ENCODE peak calls at places on chromosome 11, in eight cellular contexts. P is HCT116, N is PC-3, D is SK-N-SH, Y is hepatocyte, H is MM.1S, M is GM23248, E is Karpas-422. F is an unnamed sample.

GRCh38 chr11:79506734-79507344 is 66.0 kb upstream of the TENM4 start:
- DNase-seq in P (no peak), N (no peak), D (no peak), Y (no peak), H (no peak), M (no peak), E (no peak), F (no peak)

GRCh38 chr11:114079406-114080072 is 20.0 kb downstream of the ZBTB16 start:
- DNase-seq in P (no peak), N (no peak), D (no peak), Y (no peak), H (no peak), M (peak; percentile 24), E (no peak), F (no peak)

GRCh38 chr11:120601566-120601965 is 90.0 kb downstream of the GRIK4 start:
- DNase-seq in P (no peak), N (peak; percentile 12), D (no peak), Y (no peak), H (no peak), M (peak; percentile 48), E (no peak), F (no peak)

GRCh38 chr11:102357116-102357515 is 10.1 kb downstream of the BIRC2 start:
- DNase-seq in P (no peak), N (no peak), D (no peak), Y (no peak), H (no peak), M (no peak), E (no peak), F (no peak)

GRCh38 chr11:83070878-83071640 is 638 bp downstream of the RAB30 start:
- DNase-seq in P (no peak), N (no peak), D (peak; percentile 39), Y (peak; percentile 49), H (no peak), M (peak; percentile 53), E (peak; percentile 74), F (no peak)

GRCh38 chr11:13680501-13681264 is 12.2 kb downstream of the FAR1 start:
- DNase-seq in P (no peak), N (no peak), D (no peak), Y (no peak), H (no peak), M (peak; percentile 4), E (peak; percentile 57), F (no peak)

GRCh38 chr11:12900496-12900895 is 108.6 kb upstream of the RASSF10 start:
- DNase-seq in P (no peak), N (peak; percentile 89), D (no peak), Y (peak; percentile 54), H (no peak), M (peak; percentile 92), E (no peak), F (peak; percentile 55)

GRCh38 chr11:111443640-111444039 is 64.6 kb upstream of the POU2AF1 start:
- DNase-seq in P (no peak), N (no peak), D (no peak), Y (no peak), H (peak; percentile 46), M (no peak), E (peak; percentile 83), F (no peak)

DNA sequence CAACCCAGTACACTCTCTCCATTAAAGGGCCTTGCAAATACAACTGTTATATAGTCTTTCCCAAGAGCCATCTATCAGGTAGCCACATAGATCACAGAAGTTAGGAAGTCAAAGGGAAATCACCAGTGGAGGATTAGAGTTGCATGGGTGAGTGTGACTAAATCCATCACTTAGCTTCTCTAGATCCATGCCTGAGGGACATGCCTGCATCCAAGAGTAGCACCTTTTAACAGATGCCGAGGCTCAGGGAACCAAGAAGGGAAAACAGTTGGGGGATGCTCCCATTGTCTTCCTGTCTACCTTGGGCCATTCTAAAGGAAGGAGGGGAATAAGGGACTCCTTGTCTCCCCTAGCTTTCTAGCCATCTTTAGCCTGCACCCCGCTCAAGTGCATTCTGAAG is 77.9 kb downstream of the XRRA1 start:
- DNase-seq in P (no peak), N (no peak), D (no peak), Y (no peak), H (no peak), M (no peak), E (no peak), F (no peak)
- H3K9me3 ChIP-seq in P (peaks cover 32% of the 10 kb centered on the region), N (peaks cover 40% of the 10 kb centered on the region), D (peaks cover 42% of the 10 kb centered on the region), Y (peaks cover 38% of the 10 kb centered on the region), H (no peaks in the 10 kb centered on the region), M (no peaks in the 10 kb centered on the region), E (peaks cover 45% of the 10 kb centered on the region), F (peaks cover 49% of the 10 kb centered on the region)

DNA sequence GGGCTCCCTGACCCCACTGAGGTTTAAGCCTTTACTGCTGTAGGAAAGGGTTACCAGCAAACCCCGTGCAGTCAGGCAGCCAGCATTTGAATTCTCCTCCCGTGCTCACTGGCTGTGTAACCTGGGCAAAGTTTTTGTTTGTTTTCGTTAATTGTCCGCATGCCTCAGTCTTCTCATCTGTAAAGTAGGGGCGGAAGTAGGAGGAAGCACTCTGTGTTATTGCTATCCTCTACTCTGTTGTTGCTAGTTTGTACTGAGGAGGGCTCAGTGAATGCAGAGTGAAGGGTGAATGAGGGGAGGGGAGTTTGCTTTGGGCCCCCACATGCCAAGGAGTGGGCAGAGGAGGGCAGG is 14.0 kb upstream of the SYT7 start:
- DNase-seq in P (no peak), N (no peak), D (no peak), Y (no peak), H (no peak), M (no peak), E (no peak), F (no peak)
- H3K27me3 ChIP-seq in P (no peaks in the 10 kb centered on the region), N (no peaks in the 10 kb centered on the region), D (peaks cover 17% of the 10 kb centered on the region), Y (no peaks in the 10 kb centered on the region), H (peaks cover 98% of the 10 kb centered on the region), M (no peaks in the 10 kb centered on the region), E (no peaks in the 10 kb centered on the region), F (peaks cover 7% of the 10 kb centered on the region)

GRCh38 chr11:132898676-132899075 is 633.6 kb downstream of the OPCML start:
- DNase-seq in P (no peak), N (no peak), D (no peak), Y (no peak), H (no peak), M (no peak), E (no peak), F (no peak)
- H3K9me2 ChIP-seq in P (no peaks in the 10 kb centered on the region), N (no peaks in the 10 kb centered on the region), D (no peaks in the 10 kb centered on the region), Y (no peaks in the 10 kb centered on the region), H (no peaks in the 10 kb centered on the region), M (no peaks in the 10 kb centered on the region), E (no peaks in the 10 kb centered on the region), F (no peaks in the 10 kb centered on the region)

GRCh38 chr11:132734217-132734616 is 798.1 kb downstream of the OPCML start:
- DNase-seq in P (no peak), N (no peak), D (no peak), Y (no peak), H (no peak), M (peak; percentile 92), E (no peak), F (no peak)
- H3K9me3 ChIP-seq in P (peaks cover 16% of the 10 kb centered on the region), N (peaks cover 52% of the 10 kb centered on the region), D (no peaks in the 10 kb centered on the region), Y (no peaks in the 10 kb centered on the region), H (no peaks in the 10 kb centered on the region), M (no peaks in the 10 kb centered on the region), E (no peaks in the 10 kb centered on the region), F (no peaks in the 10 kb centered on the region)

GRCh38 chr11:32433249-32434115 is 1.9 kb downstream of the WT1 start:
- DNase-seq in P (no peak), N (no peak), D (no peak), Y (no peak), H (no peak), M (no peak), E (no peak), F (no peak)

GRCh38 chr11:32434387-32435151 is 770 bp downstream of the WT1 start:
- DNase-seq in P (no peak), N (peak; percentile 62), D (peak; percentile 26), Y (no peak), H (no peak), M (no peak), E (no peak), F (no peak)

GRCh38 chr11:32432565-32433248 is 2.6 kb downstream of the WT1 start:
- DNase-seq in P (no peak), N (no peak), D (no peak), Y (no peak), H (no peak), M (no peak), E (no peak), F (no peak)

GRCh38 chr11:32435152-32435480 is 223 bp downstream of the WT1 start:
- DNase-seq in P (no peak), N (peak; percentile 37), D (no peak), Y (no peak), H (no peak), M (no peak), E (no peak), F (no peak)

DNA sequence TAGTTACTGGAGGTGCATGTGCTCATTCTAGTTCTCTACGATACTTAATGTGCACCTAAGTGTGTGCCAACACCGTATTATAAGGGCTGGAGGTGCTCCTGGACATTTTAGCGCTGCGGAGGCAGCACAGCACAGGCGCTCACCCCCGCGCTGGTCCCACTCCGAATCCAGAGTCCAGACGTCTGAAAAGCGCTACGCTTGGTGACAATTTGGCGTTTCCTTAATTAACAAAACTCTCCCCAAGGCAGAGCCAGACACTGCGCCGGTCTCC is 1.3 kb downstream of the WT1 start:
- DNase-seq in P (no peak), N (no peak), D (no peak), Y (no peak), H (no peak), M (no peak), E (no peak), F (no peak)
- H3K27me3 ChIP-seq in P (peaks cover 4% of the 10 kb centered on the region), N (no peaks in the 10 kb centered on the region), D (peaks cover 97% of the 10 kb centered on the region), Y (peaks cover 98% of the 10 kb centered on the region), H (peaks cover 24% of the 10 kb centered on the region), M (peaks cover 98% of the 10 kb centered on the region), E (no peaks in the 10 kb centered on the region), F (peaks cover 28% of the 10 kb centered on the region)

GRCh38 chr11:132898021-132898420 is 634.3 kb downstream of the OPCML start:
- DNase-seq in P (no peak), N (no peak), D (no peak), Y (no peak), H (no peak), M (no peak), E (no peak), F (no peak)
- H3K9me2 ChIP-seq in P (no peaks in the 10 kb centered on the region), N (no peaks in the 10 kb centered on the region), D (no peaks in the 10 kb centered on the region), Y (no peaks in the 10 kb centered on the region), H (no peaks in the 10 kb centered on the region), M (no peaks in the 10 kb centered on the region), E (no peaks in the 10 kb centered on the region), F (no peaks in the 10 kb centered on the region)

GRCh38 chr11:129657866-129658557 is 157.6 kb upstream of the TMEM45B start:
- DNase-seq in P (no peak), N (no peak), D (no peak), Y (no peak), H (no peak), M (no peak), E (no peak), F (no peak)
- H3K9me3 ChIP-seq in P (no peaks in the 10 kb centered on the region), N (peaks cover 14% of the 10 kb centered on the region), D (no peaks in the 10 kb centered on the region), Y (peaks cover 9% of the 10 kb centered on the region), H (no peaks in the 10 kb centered on the region), M (no peaks in the 10 kb centered on the region), E (no peaks in the 10 kb centered on the region), F (peaks cover 9% of the 10 kb centered on the region)